ENCODE peak calls at places on chromosomes 7 and 10, in six cellular contexts. X is tibial nerve; S is stimulated activated CD8-positive, alpha-beta memory T cell treated with anti-CD3 and anti-CD28 coated beads, Interleukin-2, amount 100 ng/mL, for 48 hours; T is activated T-helper 1 cell treated with anti-CD3 and anti-CD28 coated beads, Interleukin-12 subunit alpha, Interleukin-12 subunit beta, Interleukin-2, Interleukin-4 antibody, amounts not matched to agents 30 ng/mL and 10 ng/mL and 1 ng/mL, durations not matched to agents 14 hours and 24 hours and 36 hours; Q is lower lobe of right lung; D is T follicular helper cell. K is an unnamed sample.
A peak's percentile ranks its signal among the peaks of the same experiment; 100 is the strongest.

GRCh38 chr10:48684792-48685651 is at the start of gene WDFY4:
- DNase-seq in X (no peak), S (no peak), T (no peak), Q (peak; percentile 74), D (no peak), K (no peak)

GRCh38 chr10:75726522-75727493 is 295.4 kb downstream of the LRMDA start:
- DNase-seq in X (no peak), S (no peak), T (no peak), Q (no peak), D (no peak), K (no peak)

GRCh38 chr7:130084037-130084875 is 13.9 kb downstream of the KLHDC10 start:
- DNase-seq in X (no peak), S (no peak), T (no peak), Q (no peak), D (no peak), K (peak; percentile 44)

GRCh38 chr7:45136106-45137060 is 21.2 kb upstream of the RAMP3 start:
- DNase-seq in X (peak; percentile 20), S (peak; percentile 23), T (peak; percentile 55), Q (no peak), D (peak; percentile 45), K (peak; percentile 94)

GRCh38 chr7:94300176-94300835 is 94.4 kb upstream of the COL1A2 start:
- DNase-seq in X (no peak), S (no peak), T (no peak), Q (no peak), D (no peak), K (no peak)

GRCh38 chr7:120272261-120272895 is 597 bp upstream of the KCND2 start:
- DNase-seq in X (no peak), S (no peak), T (no peak), Q (no peak), D (no peak), K (peak; percentile 38)

GRCh38 chr10:74238031-74238431 is 87.0 kb downstream of the ADK start:
- DNase-seq in X (no peak), S (no peak), T (no peak), Q (no peak), D (no peak), K (no peak)

GRCh38 chr10:45199380-45199740 is 116.0 kb downstream of the OR13A1 start:
- DNase-seq in X (no peak), S (no peak), T (no peak), Q (no peak), D (no peak), K (no peak)

GRCh38 chr7:73717991-73718405 is 1.5 kb downstream of the STX1A start:
- DNase-seq in X (no peak), S (peak; percentile 70), T (peak; percentile 68), Q (no peak), D (peak; percentile 42), K (peak; percentile 47)

GRCh38 chr10:3774018-3774813 is 10.8 kb downstream of the KLF6 start:
- DNase-seq in X (no peak), S (no peak), T (no peak), Q (no peak), D (no peak), K (peak; percentile 68)

GRCh38 chr7:75638607-75639070 is 100.1 kb downstream of the HIP1 start:
- DNase-seq in X (no peak), S (no peak), T (no peak), Q (peak; percentile 62), D (no peak), K (peak; percentile 32)

GRCh38 chr10:16950686-16951681 is 133.8 kb upstream of the RSU1 start:
- DNase-seq in X (no peak), S (no peak), T (no peak), Q (no peak), D (no peak), K (no peak)

GRCh38 chr7:5700391-5700985 is 81.0 kb downstream of the RNF216 start:
- DNase-seq in X (no peak), S (no peak), T (no peak), Q (no peak), D (no peak), K (no peak)

GRCh38 chr7:108266489-108266888 is 136.3 kb upstream of the LAMB4 start:
- DNase-seq in X (no peak), S (no peak), T (no peak), Q (no peak), D (no peak), K (no peak)

GRCh38 chr7:100604976-100605911 is 3.1 kb downstream of the PCOLCE start:
- DNase-seq in X (no peak), S (no peak), T (peak; percentile 43), Q (peak; percentile 75), D (no peak), K (no peak)

GRCh38 chr10:99872367-99873162 is 90.1 kb downstream of the ABCC2 start:
- DNase-seq in X (no peak), S (no peak), T (no peak), Q (no peak), D (no peak), K (no peak)

GRCh38 chr7:1218541-1219165 is 14.0 kb upstream of the UNCX start:
- DNase-seq in X (no peak), S (no peak), T (no peak), Q (no peak), D (no peak), K (no peak)

GRCh38 chr7:51034531-51035264 is 252.0 kb upstream of the GRB10 start:
- DNase-seq in X (no peak), S (no peak), T (no peak), Q (no peak), D (no peak), K (no peak)

GRCh38 chr10:6840093-6840763 is 260.2 kb upstream of the PRKCQ start:
- DNase-seq in X (no peak), S (no peak), T (no peak), Q (no peak), D (no peak), K (no peak)

GRCh38 chr10:130234171-130234965 is 98.2 kb downstream of the GLRX3 start:
- DNase-seq in X (no peak), S (no peak), T (no peak), Q (no peak), D (no peak), K (no peak)

GRCh38 chr7:14905764-14906163 is 3.2 kb upstream of the DGKB start:
- DNase-seq in X (no peak), S (no peak), T (no peak), Q (no peak), D (no peak), K (no peak)

GRCh38 chr10:95295031-95295755 is 4.4 kb upstream of the PDLIM1 start:
- DNase-seq in X (no peak), S (peak; percentile 15), T (peak; percentile 60), Q (peak; percentile 78), D (no peak), K (peak; percentile 55)

GRCh38 chr10:42754155-42755027 is 28.2 kb upstream of the BMS1 start:
- DNase-seq in X (no peak), S (no peak), T (no peak), Q (peak; percentile 53), D (peak; percentile 11), K (no peak)

GRCh38 chr10:102780246-102780645 is 36.5 kb downstream of the WBP1L start:
- DNase-seq in X (no peak), S (no peak), T (no peak), Q (no peak), D (no peak), K (no peak)

GRCh38 chr10:114753126-114753525 is 68.5 kb upstream of the FHIP2A start:
- DNase-seq in X (no peak), S (no peak), T (no peak), Q (no peak), D (no peak), K (no peak)

GRCh38 chr7:5143106-5143505 is 46.9 kb upstream of the WIPI2 start:
- DNase-seq in X (no peak), S (no peak), T (peak; percentile 2), Q (no peak), D (peak; percentile 38), K (no peak)

GRCh38 chr10:101972761-101973160 is 83.2 kb downstream of the ARMH3 start:
- DNase-seq in X (no peak), S (no peak), T (no peak), Q (no peak), D (no peak), K (no peak)

GRCh38 chr10:65358565-65358964 is 1567.3 kb upstream of the LRRTM3 start:
- DNase-seq in X (no peak), S (no peak), T (no peak), Q (no peak), D (no peak), K (peak; percentile 59)

GRCh38 chr10:126262186-126262838 is 126.0 kb downstream of the ADAM12 start:
- DNase-seq in X (peak; percentile 34), S (no peak), T (no peak), Q (no peak), D (no peak), K (no peak)

GRCh38 chr10:634256-634655 is 55.2 kb downstream of the DIP2C start:
- DNase-seq in X (no peak), S (no peak), T (no peak), Q (no peak), D (no peak), K (no peak)

GRCh38 chr7:27129729-27130539 is 623 bp downstream of the HOXA4 start:
- DNase-seq in X (no peak), S (no peak), T (no peak), Q (peak; percentile 50), D (no peak), K (no peak)

GRCh38 chr10:26939290-26939956 is 78.7 kb upstream of the ABI1 start:
- DNase-seq in X (no peak), S (no peak), T (no peak), Q (no peak), D (no peak), K (no peak)

GRCh38 chr7:108947521-108947920 is 377.8 kb downstream of the DNAJB9 start:
- DNase-seq in X (no peak), S (no peak), T (no peak), Q (no peak), D (no peak), K (no peak)

K was measured in HT-29.